ENCODE peak calls at places on chromosomes 1 and 21, in eight cellular contexts. W is ELR; J is heart right ventricle; P is endothelial cell; S is neural crest cell; C is CD8-positive, alpha-beta T cell; Z is kidney epithelial cell; L is Caki2. N is an unnamed sample.
A peak's percentile ranks its signal among the peaks of the same experiment; 100 is the strongest.

GRCh38 chr1:116909511-116910378 is at the start of gene PTGFRN:
- DNase-seq in W (peak; percentile 17), J (peak; percentile 78), P (peak; percentile 67), S (peak; percentile 54), C (no peak), Z (no peak), L (peak; percentile 60), N (peak; percentile 87)

GRCh38 chr1:29249170-29249691 is 12.9 kb downstream of the PTPRU start:
- DNase-seq in W (peak; percentile 34), J (no peak), P (peak; percentile 47), S (no peak), C (no peak), Z (no peak), L (no peak), N (peak; percentile 70)

GRCh38 chr1:30664103-30664755 is 59.2 kb downstream of the MATN1 start:
- DNase-seq in W (no peak), J (no peak), P (no peak), S (no peak), C (no peak), Z (no peak), L (no peak), N (no peak)

GRCh38 chr1:94753171-94753972 is 66.8 kb upstream of the SLC44A3 start:
- DNase-seq in W (no peak), J (peak; percentile 67), P (no peak), S (no peak), C (no peak), Z (no peak), L (no peak), N (peak; percentile 34)

GRCh38 chr1:47334765-47335435 is 1.3 kb downstream of the CMPK1 start:
- DNase-seq in W (no peak), J (no peak), P (no peak), S (no peak), C (no peak), Z (no peak), L (no peak), N (no peak)

GRCh38 chr1:203088441-203088840 is 2.6 kb upstream of the MYOG start:
- DNase-seq in W (no peak), J (no peak), P (no peak), S (no peak), C (no peak), Z (no peak), L (no peak), N (no peak)

GRCh38 chr1:87346130-87346804 is 17.6 kb downstream of the LMO4 start:
- DNase-seq in W (no peak), J (no peak), P (no peak), S (no peak), C (no peak), Z (no peak), L (no peak), N (no peak)

GRCh38 chr1:228369608-228370438 is 36.8 kb downstream of the TRIM11 start:
- DNase-seq in W (no peak), J (peak; percentile 58), P (no peak), S (no peak), C (no peak), Z (no peak), L (no peak), N (no peak)

GRCh38 chr1:54884768-54885167 is 2.2 kb downstream of the DHCR24 start:
- DNase-seq in W (no peak), J (no peak), P (no peak), S (no peak), C (no peak), Z (no peak), L (no peak), N (no peak)

GRCh38 chr1:93775224-93775623 is 93.6 kb upstream of the BCAR3 start:
- DNase-seq in W (peak; percentile 41), J (no peak), P (no peak), S (no peak), C (no peak), Z (no peak), L (no peak), N (no peak)

GRCh38 chr1:209433649-209434031 is 149.9 kb upstream of the CAMK1G start:
- DNase-seq in W (no peak), J (no peak), P (no peak), S (no peak), C (no peak), Z (no peak), L (no peak), N (no peak)

GRCh38 chr1:51421961-51422360 is 91.6 kb upstream of the TTC39A start:
- DNase-seq in W (peak; percentile 61), J (no peak), P (no peak), S (no peak), C (no peak), Z (peak; percentile 39), L (peak; percentile 57), N (peak; percentile 87)

GRCh38 chr1:16232316-16232710 is 4.7 kb downstream of the CPLANE2 start:
- DNase-seq in W (no peak), J (no peak), P (no peak), S (no peak), C (no peak), Z (no peak), L (no peak), N (no peak)

GRCh38 chr1:41381691-41382530 is 20.7 kb downstream of the FOXO6 start:
- DNase-seq in W (peak; percentile 67), J (peak; percentile 60), P (no peak), S (no peak), C (no peak), Z (no peak), L (no peak), N (peak; percentile 65)

GRCh38 chr1:4585705-4586104 is 68.7 kb upstream of the AJAP1 start:
- DNase-seq in W (no peak), J (no peak), P (no peak), S (no peak), C (no peak), Z (no peak), L (no peak), N (no peak)

GRCh38 chr1:39566441-39567137 is 10.0 kb downstream of the PABPC4 start:
- DNase-seq in W (no peak), J (no peak), P (no peak), S (no peak), C (no peak), Z (no peak), L (no peak), N (no peak)

GRCh38 chr1:152410599-152410998 is 3.5 kb downstream of the CRNN start:
- DNase-seq in W (no peak), J (no peak), P (no peak), S (no peak), C (no peak), Z (peak; percentile 14), L (no peak), N (no peak)

GRCh38 chr21:45976666-45977335 is 4.8 kb upstream of the COL6A1 start:
- DNase-seq in W (no peak), J (peak; percentile 11), P (peak; percentile 5), S (no peak), C (no peak), Z (no peak), L (no peak), N (no peak)

GRCh38 chr1:59596432-59596831 is 218.3 kb upstream of the HOOK1 start:
- DNase-seq in W (peak; percentile 97), J (no peak), P (no peak), S (no peak), C (no peak), Z (peak; percentile 65), L (no peak), N (peak; percentile 61)

GRCh38 chr1:199700551-199700950 is 327.0 kb upstream of the NR5A2 start:
- DNase-seq in W (no peak), J (no peak), P (no peak), S (no peak), C (no peak), Z (no peak), L (no peak), N (no peak)

GRCh38 chr1:246724001-246724724 is at the start of gene SCCPDH:
- DNase-seq in W (peak; percentile 78), J (peak; percentile 75), P (peak; percentile 72), S (peak; percentile 66), C (peak; percentile 39), Z (no peak), L (peak; percentile 77), N (peak; percentile 75)

GRCh38 chr1:155888481-155888880 is 22.7 kb downstream of the RIT1 start:
- DNase-seq in W (no peak), J (no peak), P (no peak), S (no peak), C (no peak), Z (no peak), L (no peak), N (no peak)